ENCODE peak calls at places on chromosome 13, in six cellular contexts. N is GM12878; L is cardiac muscle cell; D is ovary; G is IMR-90; E is effector memory CD4-positive, alpha-beta T cell. A is an unnamed sample.

GRCh38 chr13:37403776-37404497 is 194.6 kb downstream of the POSTN start:
- DNase-seq in E (no peak), G (peak), D (no peak), L (peak), N (no peak), A (no peak)

GRCh38 chr13:26950968-26951367 is 190.4 kb upstream of the GPR12 start:
- DNase-seq in E (no peak), L (no peak), N (no peak), D (no peak), G (no peak), A (no peak)

GRCh38 chr13:84574851-84575250 is 692.6 kb upstream of the SLITRK1 start:
- DNase-seq in E (no peak), N (no peak), D (no peak), G (peak), L (peak), A (no peak)

GRCh38 chr13:98873377-98874028 is 104.4 kb downstream of the DOCK9 start:
- DNase-seq in L (no peak), N (no peak), G (no peak), E (no peak), D (no peak), A (no peak)

GRCh38 chr13:89375839-89376238 is 1704.7 kb downstream of the SLITRK5 start:
- DNase-seq in L (peak), N (no peak), G (peak), D (no peak), E (no peak), A (no peak)

GRCh38 chr13:28001049-28001448 is 12.6 kb upstream of the URAD start:
- DNase-seq in N (no peak), G (no peak), L (no peak), D (no peak), E (no peak), A (no peak)

GRCh38 chr13:23378009-23378632 is 55.4 kb downstream of the SACS start:
- DNase-seq in L (peak), G (peak), D (no peak), E (peak), N (peak), A (no peak)

GRCh38 chr13:29046588-29046987 is 226.4 kb downstream of the MTUS2 start:
- DNase-seq in N (no peak), G (no peak), L (no peak), E (no peak), D (no peak), A (no peak)

GRCh38 chr13:42600943-42601342 is 27.0 kb downstream of the TNFSF11 start:
- DNase-seq in D (no peak), L (peak), N (no peak), G (no peak), E (no peak), A (no peak)

GRCh38 chr13:113519556-113519955 is 29.0 kb upstream of the DCUN1D2 start:
- DNase-seq in E (no peak), D (no peak), N (no peak), L (no peak), G (no peak), A (no peak)

GRCh38 chr13:30847697-30848307 is 58.3 kb upstream of the MEDAG start:
- DNase-seq in L (peak), G (peak), E (no peak), N (peak), D (no peak), A (no peak)
- H3K27ac ChIP-seq in L (no peak), G (peak), E (no peak), N (no peak), D (peak), A (no peak)

GRCh38 chr13:44432595-44432994 is 59.0 kb downstream of the SERP2 start:
- DNase-seq in L (no peak), D (no peak), N (no peak), E (no peak), G (peak), A (no peak)
- H3K27ac ChIP-seq in L (peak), D (no peak), N (no peak), E (no peak), G (no peak), A (peak)

DNA sequence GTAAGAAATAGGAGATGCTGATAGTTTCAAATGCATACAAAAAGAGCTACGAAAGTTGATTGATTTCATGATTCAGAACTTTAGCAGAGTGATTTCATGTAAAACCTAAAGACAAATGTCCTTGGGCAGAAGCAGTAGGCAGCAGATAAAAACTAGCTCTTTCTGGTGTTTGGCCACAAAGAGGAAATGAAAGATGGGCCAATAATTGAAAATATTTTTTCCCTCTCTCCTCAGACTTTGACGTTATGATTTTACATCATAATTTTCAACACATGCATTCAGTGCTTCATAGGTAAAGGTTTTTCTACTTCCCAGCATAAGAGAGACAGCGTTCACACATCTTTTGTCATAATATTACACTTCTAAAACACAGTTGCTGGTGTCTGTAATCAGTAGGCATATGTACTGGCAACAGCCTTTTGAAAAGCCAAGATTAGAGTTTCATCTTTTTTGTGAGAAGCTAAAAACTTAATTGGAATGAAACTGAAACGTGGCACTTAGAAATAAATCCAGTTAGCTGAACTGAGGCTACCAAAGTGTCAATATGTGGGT is 9.3 kb downstream of the SCEL start:
- DNase-seq in E (no peak), D (no peak), G (no peak), N (no peak), L (no peak), A (no peak)
- H3K27ac ChIP-seq in E (no peak), D (no peak), G (no peak), N (no peak), L (no peak), A (no peak)

DNA sequence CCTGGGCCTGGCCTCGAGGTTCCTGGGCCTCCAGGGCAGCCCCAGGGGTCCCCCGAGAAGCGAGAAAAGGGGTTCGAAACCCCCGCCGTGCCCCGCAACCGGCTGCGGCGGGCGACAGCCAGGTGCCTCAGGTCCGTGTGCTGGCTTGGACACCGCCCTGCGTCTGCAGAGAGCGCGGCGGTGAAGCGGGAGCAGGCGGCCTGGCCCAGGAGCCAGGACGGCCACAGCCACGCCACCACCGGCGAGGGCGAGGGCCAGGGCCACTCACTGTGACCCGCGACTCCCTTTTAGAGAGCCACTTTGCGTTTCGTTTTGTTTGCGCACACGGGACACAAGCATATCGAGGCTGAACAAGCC is 110.4 kb downstream of the CRYL1 start:
- DNase-seq in E (no peak), N (no peak), D (no peak), L (no peak), G (no peak), A (no peak)
- H3K27ac ChIP-seq in E (no peak), N (no peak), D (no peak), L (no peak), G (no peak), A (no peak)

GRCh38 chr13:74320282-74320681 is 186.1 kb upstream of the KLF12 start:
- DNase-seq in E (no peak), G (no peak), D (no peak), N (no peak), L (no peak), A (no peak)

GRCh38 chr13:74316531-74316930 is 182.3 kb upstream of the KLF12 start:
- DNase-seq in D (no peak), G (peak), N (no peak), L (peak), E (no peak), A (no peak)
- H3K27ac ChIP-seq in D (no peak), G (no peak), N (no peak), L (no peak), E (no peak), A (no peak)

GRCh38 chr13:106640515-106640914 is 72.6 kb upstream of the ARGLU1 start:
- DNase-seq in E (no peak), N (no peak), G (no peak), D (no peak), L (no peak), A (no peak)
- H3K27ac ChIP-seq in E (no peak), N (no peak), G (no peak), D (no peak), L (no peak), A (no peak)